ENCODE peak calls at places on chromosomes 1 and 21, in six cellular contexts. I is lower lobe of right lung; O is CD8-positive, alpha-beta T cell; J is Karpas-422; V is PC-3; T is uterus. H is an unnamed sample.

GRCh38 chr1:118339431-118340146 is 154.6 kb upstream of the SPAG17 start:
- DNase-seq in I (no peak), O (no peak), J (no peak), V (peak; percentile 75), T (no peak), H (no peak)

GRCh38 chr1:114350731-114351445 is 160.1 kb downstream of the TRIM33 start:
- DNase-seq in I (no peak), O (no peak), J (no peak), V (no peak), T (no peak), H (no peak)

GRCh38 chr1:29259802-29260441 is 23.6 kb downstream of the PTPRU start:
- DNase-seq in I (peak; percentile 70), O (no peak), J (peak; percentile 31), V (no peak), T (peak; percentile 46), H (no peak)

GRCh38 chr1:39269791-39270342 is 65.4 kb downstream of the MACF1 start:
- DNase-seq in I (no peak), O (no peak), J (peak; percentile 94), V (no peak), T (peak; percentile 45), H (no peak)

GRCh38 chr1:167601442-167602380 is 28.3 kb upstream of the RCSD1 start:
- DNase-seq in I (peak; percentile 83), O (no peak), J (peak; percentile 81), V (no peak), T (peak; percentile 24), H (no peak)

GRCh38 chr1:182217967-182218366 is 156.5 kb upstream of the ZNF648 start:
- DNase-seq in I (no peak), O (no peak), J (no peak), V (peak; percentile 85), T (no peak), H (no peak)

GRCh38 chr1:14842361-14842760 is 243.9 kb downstream of the KAZN start:
- DNase-seq in I (no peak), O (no peak), J (no peak), V (peak; percentile 21), T (no peak), H (no peak)

GRCh38 chr1:44354268-44354839 is 703 bp downstream of the ERI3 start:
- DNase-seq in I (no peak), O (no peak), J (peak; percentile 55), V (peak; percentile 50), T (no peak), H (no peak)

GRCh38 chr1:23742670-23743286 is 493 bp upstream of the ELOA start:
- DNase-seq in I (peak; percentile 61), O (no peak), J (no peak), V (peak; percentile 13), T (no peak), H (peak; percentile 26)

GRCh38 chr1:116971965-116972675 is 29.4 kb upstream of the CD101 start:
- DNase-seq in I (no peak), O (no peak), J (no peak), V (no peak), T (no peak), H (no peak)

GRCh38 chr21:38725196-38726157 is 80.3 kb upstream of the ETS2 start:
- DNase-seq in I (no peak), O (no peak), J (no peak), V (no peak), T (no peak), H (no peak)

GRCh38 chr1:3653286-3653618 is 936 bp downstream of the TP73 start:
- DNase-seq in I (no peak), O (no peak), J (no peak), V (no peak), T (no peak), H (no peak)

GRCh38 chr1:17683551-17683950 is 71.6 kb upstream of the ACTL8 start:
- DNase-seq in I (no peak), O (no peak), J (no peak), V (no peak), T (no peak), H (no peak)

GRCh38 chr1:244964112-244964971 is 100.0 kb upstream of the HNRNPU start:
- DNase-seq in I (no peak), O (no peak), J (no peak), V (peak; percentile 90), T (no peak), H (no peak)

GRCh38 chr1:200510228-200510623 is 100.4 kb upstream of the ZNF281 start:
- DNase-seq in I (no peak), O (peak; percentile 39), J (peak; percentile 92), V (peak; percentile 99), T (peak; percentile 46), H (peak; percentile 64)

GRCh38 chr21:34690041-34690792 is 21.4 kb downstream of the CLIC6 start:
- DNase-seq in I (no peak), O (no peak), J (no peak), V (peak; percentile 78), T (no peak), H (no peak)

GRCh38 chr1:42962641-42963377 is 4.1 kb upstream of the SLC2A1 start:
- DNase-seq in I (no peak), O (no peak), J (peak; percentile 40), V (peak; percentile 69), T (peak; percentile 39), H (no peak)

GRCh38 chr1:7387053-7387861 is 383.8 kb upstream of the VAMP3 start:
- DNase-seq in I (no peak), O (no peak), J (no peak), V (peak; percentile 71), T (no peak), H (no peak)

GRCh38 chr1:200965111-200965510 is 58.4 kb downstream of the KIF21B start:
- DNase-seq in I (no peak), O (no peak), J (no peak), V (no peak), T (no peak), H (no peak)

GRCh38 chr1:174497461-174497860 is 49.7 kb downstream of the GPR52 start:
- DNase-seq in I (no peak), O (no peak), J (no peak), V (no peak), T (no peak), H (peak; percentile 96)

GRCh38 chr1:60458111-60458510 is 384.5 kb upstream of the C1orf87 start:
- DNase-seq in I (no peak), O (no peak), J (no peak), V (no peak), T (no peak), H (no peak)

GRCh38 chr1:81349194-81349965 is 451.4 kb upstream of the ADGRL2 start:
- DNase-seq in I (no peak), O (no peak), J (no peak), V (no peak), T (no peak), H (no peak)

GRCh38 chr1:100290291-100290690 is 24.3 kb downstream of the RTCA start:
- DNase-seq in I (no peak), O (no peak), J (no peak), V (no peak), T (no peak), H (no peak)

GRCh38 chr1:4976859-4977440 is 322.5 kb downstream of the AJAP1 start:
- DNase-seq in I (no peak), O (no peak), J (no peak), V (no peak), T (no peak), H (no peak)

GRCh38 chr1:4975856-4976255 is 321.4 kb downstream of the AJAP1 start:
- DNase-seq in I (no peak), O (no peak), J (no peak), V (no peak), T (no peak), H (no peak)

GRCh38 chr1:4977701-4978100 is 323.3 kb downstream of the AJAP1 start:
- DNase-seq in I (no peak), O (no peak), J (no peak), V (no peak), T (no peak), H (no peak)

GRCh38 chr1:4980211-4980610 is 325.8 kb downstream of the AJAP1 start:
- DNase-seq in I (no peak), O (no peak), J (no peak), V (no peak), T (no peak), H (no peak)

DNA sequence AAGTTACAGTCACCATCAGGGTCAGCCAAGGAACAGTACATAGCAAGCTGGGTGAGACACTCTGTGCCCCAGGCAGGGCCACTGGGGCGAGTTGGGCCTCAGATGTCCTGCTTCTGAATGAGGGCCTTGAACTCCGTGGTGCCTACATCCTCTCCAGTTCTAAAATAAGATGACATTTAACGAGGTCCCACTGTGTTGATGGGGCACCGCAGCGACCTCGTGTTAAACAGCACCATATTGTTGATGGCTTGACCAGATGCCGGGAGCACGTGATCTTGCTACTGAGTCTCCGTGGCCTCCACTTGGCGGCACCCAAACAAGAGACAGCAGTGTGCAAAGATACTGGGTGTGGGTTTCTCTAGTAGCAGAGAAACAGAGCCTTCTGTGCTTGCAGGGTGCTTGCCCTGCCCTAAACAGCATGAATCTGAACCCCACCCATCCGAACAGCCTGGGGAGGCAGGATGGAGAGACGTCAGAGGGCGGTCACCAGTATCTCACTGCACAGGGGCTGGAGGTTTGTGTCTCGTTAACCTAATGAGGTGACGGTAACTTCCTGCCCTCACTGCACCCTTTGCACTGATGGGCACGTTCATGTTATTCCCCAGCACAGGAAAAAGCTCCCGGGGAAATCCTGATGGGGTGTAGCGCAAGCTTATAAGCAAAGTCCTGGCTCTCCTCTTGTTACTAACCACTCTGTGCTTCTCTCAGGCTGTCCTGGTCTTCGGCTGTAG is 324.4 kb downstream of the AJAP1 start:
- DNase-seq in I (no peak), O (no peak), J (no peak), V (no peak), T (no peak), H (no peak)
- H3K9me3 ChIP-seq in I (no peaks in the 10 kb centered on the region), O (no peaks in the 10 kb centered on the region), J (no peaks in the 10 kb centered on the region), V (no peaks in the 10 kb centered on the region), T (no peaks in the 10 kb centered on the region), H (no peaks in the 10 kb centered on the region)

DNA sequence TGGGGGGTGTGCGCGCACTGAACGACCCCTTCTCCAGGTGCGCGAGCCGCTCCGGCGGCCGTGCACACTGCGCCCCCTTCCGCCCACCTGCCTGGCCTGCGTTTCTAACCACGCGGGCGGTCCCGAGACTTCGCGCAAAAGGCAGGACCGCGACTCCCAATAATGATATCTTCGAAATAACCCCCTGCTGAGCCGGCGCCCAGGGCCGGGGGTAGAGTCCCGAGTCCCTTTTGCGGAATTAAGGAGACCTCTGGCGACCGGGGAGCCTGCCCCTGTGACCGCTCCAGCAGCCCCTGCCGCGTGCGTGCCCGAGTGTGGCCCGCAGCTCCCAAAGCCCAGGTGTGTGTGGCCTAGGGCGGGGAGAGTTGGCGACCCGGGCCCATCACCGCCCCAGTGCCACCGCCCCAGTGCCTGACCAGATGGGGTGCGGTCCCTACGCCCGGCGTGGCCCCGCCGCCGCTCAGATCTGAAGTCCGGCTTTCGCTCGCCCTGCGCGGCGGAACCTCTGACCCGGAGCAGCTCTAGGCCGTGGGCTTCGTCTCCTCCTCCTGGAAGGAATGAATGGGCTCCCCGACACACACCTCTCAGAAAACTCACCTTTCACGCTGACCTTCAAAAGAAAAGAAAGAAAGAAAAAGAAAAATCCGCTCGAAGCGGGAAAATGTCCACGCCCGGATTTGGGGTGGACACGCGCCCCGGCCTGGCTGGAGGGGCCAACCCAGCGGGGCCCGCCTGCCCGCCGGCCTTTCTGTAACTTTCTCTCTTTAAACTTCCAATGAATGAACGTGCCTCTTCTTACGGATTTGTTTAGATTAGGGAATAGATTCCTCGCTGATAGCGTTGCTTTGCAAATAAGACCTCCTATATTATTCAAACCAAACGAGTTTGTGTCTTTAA is 5.5 kb upstream of the SIM2 start:
- DNase-seq in I (no peak), O (no peak), J (no peak), V (no peak), T (no peak), H (no peak)
- H3K9me3 ChIP-seq in I (no peaks in the 10 kb centered on the region), O (no peaks in the 10 kb centered on the region), J (no peaks in the 10 kb centered on the region), V (no peaks in the 10 kb centered on the region), T (no peaks in the 10 kb centered on the region), H (peaks cover 18% of the 10 kb centered on the region)

GRCh38 chr1:246988316-246988715 is 19.5 kb downstream of the ZNF695 start:
- DNase-seq in I (no peak), O (no peak), J (no peak), V (no peak), T (no peak), H (no peak)
- H3K9me3 ChIP-seq in I (peaks cover 94% of the 10 kb centered on the region), O (peaks cover 29% of the 10 kb centered on the region), J (peaks cover 49% of the 10 kb centered on the region), V (peaks cover 86% of the 10 kb centered on the region), T (no peaks in the 10 kb centered on the region), H (peaks cover 48% of the 10 kb centered on the region)

GRCh38 chr21:44406953-44407352 is 48.4 kb upstream of the LRRC3 start:
- DNase-seq in I (no peak), O (no peak), J (no peak), V (no peak), T (no peak), H (no peak)
- H3K9me3 ChIP-seq in I (no peaks in the 10 kb centered on the region), O (no peaks in the 10 kb centered on the region), J (peaks cover 12% of the 10 kb centered on the region), V (peaks cover 10% of the 10 kb centered on the region), T (no peaks in the 10 kb centered on the region), H (no peaks in the 10 kb centered on the region)

H was measured in HAP-1.